ENCODE peak calls at places on chromosomes 7 and 10, in five cellular contexts. Q is lower lobe of right lung, A is heart right ventricle, V is colonic mucosa, D is lung. M is an unnamed sample. For H3K36me3, the result is how much of the 10 kb centered on the place peaks cover.

GRCh38 chr10:132704008-132704814 is 81.7 kb downstream of the NKX6-2 start:
- DNase-seq in V (no peak), Q (peak), D (no peak), A (peak), M (no peak)

GRCh38 chr10:33803248-33803647 is 468.8 kb upstream of the NRP1 start:
- DNase-seq in Q (no peak), D (no peak), V (no peak), A (no peak), M (peak)

GRCh38 chr10:62643612-62644587 is 160.6 kb upstream of the ADO start:
- DNase-seq in D (no peak), Q (no peak), A (no peak), V (no peak), M (no peak)

GRCh38 chr10:98029149-98030092 is 1.0 kb downstream of the CRTAC1 start:
- DNase-seq in D (no peak), V (no peak), Q (no peak), A (no peak), M (no peak)

GRCh38 chr7:2554654-2555053 is 670 bp downstream of the BRAT1 start:
- DNase-seq in V (no peak), A (no peak), D (no peak), Q (peak), M (no peak)

GRCh38 chr7:138886501-138886917 is 88.5 kb upstream of the ATP6V0A4 start:
- DNase-seq in A (no peak), V (peak), Q (no peak), D (no peak), M (peak)

GRCh38 chr10:34996843-34997242 is 93.3 kb downstream of the CUL2 start:
- DNase-seq in Q (peak), V (no peak), A (no peak), D (peak), M (peak)

GRCh38 chr7:37510043-37510634 is 61.5 kb upstream of the ELMO1 start:
- DNase-seq in D (no peak), A (no peak), Q (no peak), V (no peak), M (no peak)

GRCh38 chr7:116698930-116699722 is 27.1 kb downstream of the MET start:
- DNase-seq in D (no peak), V (no peak), Q (no peak), A (no peak), M (no peak)

GRCh38 chr7:29607889-29608288 is 44.3 kb downstream of the PRR15 start:
- DNase-seq in D (no peak), A (no peak), V (no peak), Q (no peak), M (peak)

GRCh38 chr7:25134360-25135010 is 9.4 kb upstream of the CYCS start:
- DNase-seq in D (no peak), A (no peak), V (no peak), Q (no peak), M (no peak)

GRCh38 chr7:121337398-121337797 is 8.6 kb downstream of the WNT16 start:
- DNase-seq in A (no peak), Q (no peak), V (no peak), D (no peak), M (no peak)

GRCh38 chr10:127035827-127036226 is 130.6 kb downstream of the DOCK1 start:
- DNase-seq in V (peak), A (no peak), D (no peak), Q (no peak), M (no peak)
- H3K36me3 ChIP-seq in V (under half), A (half or more), D (under half), Q (half or more), M (under half)

DNA sequence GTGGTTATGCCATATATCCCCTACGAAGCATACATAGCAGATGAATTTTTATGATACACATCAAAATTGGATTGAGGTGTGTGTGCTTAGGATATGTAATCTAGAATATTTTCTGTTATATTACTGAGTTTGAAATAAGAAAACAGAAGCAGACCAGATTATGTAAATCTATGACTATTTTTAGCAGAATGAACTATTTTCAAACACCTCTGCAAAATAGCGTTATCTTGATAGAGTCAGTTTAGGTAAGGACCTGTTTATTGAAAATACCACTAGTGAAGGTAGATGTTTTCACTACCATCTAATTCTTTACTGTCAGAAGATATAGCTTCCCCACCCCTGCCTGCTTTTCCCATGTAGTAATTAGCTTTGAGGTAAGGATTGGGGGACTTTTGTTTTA is 9.1 kb downstream of the LANCL2 start:
- DNase-seq in V (no peak), D (no peak), A (no peak), Q (no peak), M (no peak)
- H3K4me3 ChIP-seq in V (no peak), D (no peak), A (no peak), Q (no peak), M (no peak)

GRCh38 chr7:83655951-83656556 is 7.1 kb upstream of the SEMA3E start:
- DNase-seq in V (peak), Q (no peak), A (no peak), D (no peak), M (peak)
- TF ChIP-seq CTCF in V (peak), Q (peak), A (peak), D (peak), M (peak)

GRCh38 chr7:75984130-75985008 is 10.0 kb downstream of the TMEM120A start:
- DNase-seq in A (no peak), Q (no peak), D (no peak), V (no peak), M (no peak)
- H3K36me3 ChIP-seq in A (half or more), Q (half or more), D (half or more), V (under half), M (half or more)

GRCh38 chr10:109981641-109982040 is 26.1 kb upstream of the ADD3 start:
- DNase-seq in D (no peak), V (no peak), Q (no peak), A (no peak), M (no peak)
- H3K4me3 ChIP-seq in D (no peak), V (no peak), Q (no peak), A (no peak), M (no peak)

GRCh38 chr7:6556196-6556595 is 4.9 kb upstream of the GRID2IP start:
- DNase-seq in D (no peak), V (no peak), A (no peak), Q (no peak), M (no peak)

GRCh38 chr7:6554848-6555247 is 3.6 kb upstream of the GRID2IP start:
- DNase-seq in D (no peak), Q (no peak), V (no peak), A (no peak), M (no peak)

GRCh38 chr7:6559896-6560295 is 8.6 kb upstream of the GRID2IP start:
- DNase-seq in A (no peak), D (no peak), Q (no peak), V (no peak), M (no peak)

GRCh38 chr7:6553460-6554044 is 2.3 kb upstream of the GRID2IP start:
- DNase-seq in V (no peak), Q (no peak), A (no peak), D (no peak), M (no peak)

GRCh38 chr7:6558837-6559236 is 7.6 kb upstream of the GRID2IP start:
- DNase-seq in A (no peak), Q (no peak), V (peak), D (no peak), M (peak)
- TF ChIP-seq CTCF in A (peak), Q (no peak), V (no peak), D (no peak), M (peak)